ENCODE peak calls at places on chromosomes 1 and 21, in five cellular contexts. G is H9, U is mesenchymal stem cell, H is trophoblast cell, S is H1. D is an unnamed sample.

GRCh38 chr21:35048706-35049617 is at the start of gene RUNX1:
- DNase-seq in G (no peak), U (peak), H (peak), S (no peak), D (no peak)

GRCh38 chr1:211559222-211560010 is 19.5 kb downstream of the SLC30A1 start:
- DNase-seq in G (peak), U (no peak), H (peak), S (no peak), D (no peak)

GRCh38 chr1:9410737-9411297 is 118.1 kb downstream of the SPSB1 start:
- DNase-seq in G (no peak), U (peak), H (peak), S (no peak), D (no peak)

GRCh38 chr1:89085781-89086180 is 20.8 kb upstream of the GBP1 start:
- DNase-seq in G (no peak), U (peak), H (peak), S (no peak), D (peak)

GRCh38 chr1:116806245-116806644 is 52.0 kb downstream of the CD2 start:
- DNase-seq in G (no peak), U (no peak), H (no peak), S (no peak), D (no peak)

GRCh38 chr1:214901718-214902117 is 180.8 kb upstream of the KCNK2 start:
- DNase-seq in G (no peak), U (peak), H (no peak), S (no peak), D (no peak)

GRCh38 chr1:156781585-156782186 is 14.4 kb downstream of the PRCC start:
- DNase-seq in G (no peak), U (peak), H (no peak), S (no peak), D (no peak)

GRCh38 chr1:89125571-89126233 is at the start of gene GBP2:
- DNase-seq in G (no peak), U (peak), H (peak), S (no peak), D (no peak)

GRCh38 chr1:182235604-182235951 is 156.0 kb downstream of the GLUL start:
- DNase-seq in G (no peak), U (no peak), H (no peak), S (no peak), D (no peak)

GRCh38 chr1:60073605-60074278 is at the start of gene C1orf87:
- DNase-seq in G (peak), U (no peak), H (peak), S (peak), D (peak)

GRCh38 chr21:17114019-17114418 is 398.8 kb upstream of the CXADR start:
- DNase-seq in G (no peak), U (no peak), H (no peak), S (peak), D (no peak)

GRCh38 chr1:81752840-81753239 is 47.9 kb upstream of the ADGRL2 start:
- DNase-seq in G (no peak), U (no peak), H (no peak), S (no peak), D (no peak)

GRCh38 chr1:66730462-66730861 is 21.8 kb upstream of the DYNLT5 start:
- DNase-seq in G (peak), U (no peak), H (no peak), S (no peak), D (no peak)

GRCh38 chr1:87956072-87956471 is 627.4 kb downstream of the LMO4 start:
- DNase-seq in G (no peak), U (peak), H (peak), S (no peak), D (peak)

GRCh38 chr1:87957331-87957730 is 628.7 kb downstream of the LMO4 start:
- DNase-seq in G (no peak), U (no peak), H (no peak), S (no peak), D (no peak)

GRCh38 chr1:87958201-87958600 is 629.5 kb downstream of the LMO4 start:
- DNase-seq in G (no peak), U (no peak), H (no peak), S (no peak), D (no peak)

GRCh38 chr1:87955038-87955437 is 626.4 kb downstream of the LMO4 start:
- DNase-seq in G (no peak), U (no peak), H (no peak), S (no peak), D (no peak)

DNA sequence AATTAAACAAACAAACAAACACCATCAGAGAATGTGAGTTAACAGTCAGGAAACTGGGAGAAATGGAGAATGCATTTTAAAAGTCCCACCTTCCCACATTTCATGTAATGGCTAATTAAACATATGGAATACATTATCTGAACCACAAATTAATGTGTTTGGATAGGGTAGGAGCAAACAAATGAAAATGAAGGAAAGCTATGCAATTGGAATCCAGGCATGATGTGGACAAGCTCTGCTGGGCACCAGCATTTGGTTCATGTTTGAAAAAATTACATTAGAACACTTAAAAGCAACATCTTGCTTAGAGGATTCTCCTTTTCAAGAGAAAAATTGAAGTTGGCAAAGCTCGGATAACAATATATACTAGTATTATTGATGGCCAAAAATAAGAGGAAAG is 628.1 kb downstream of the LMO4 start:
- DNase-seq in G (no peak), U (no peak), H (no peak), S (no peak), D (no peak)
- H3K14ac ChIP-seq in G (no peak), U (no peak), H (no peak), S (no peak), D (no peak)

GRCh38 chr1:33396188-33397124 is 34.4 kb downstream of the PHC2 start:
- DNase-seq in G (no peak), U (peak), H (no peak), S (no peak), D (no peak)
- H2BK12ac ChIP-seq in G (no peak), U (no peak), H (no peak), S (no peak), D (no peak)

GRCh38 chr1:28437924-28438699 is 67.7 kb upstream of the RCC1 start:
- DNase-seq in G (peak), U (peak), H (peak), S (peak), D (peak)
- H3K14ac ChIP-seq in G (no peak), U (no peak), H (no peak), S (no peak), D (no peak)

GRCh38 chr1:18934205-18935000 is 22.1 kb downstream of the IFFO2 start:
- DNase-seq in G (no peak), U (no peak), H (no peak), S (no peak), D (no peak)

GRCh38 chr1:18929686-18930085 is 26.8 kb downstream of the IFFO2 start:
- DNase-seq in G (no peak), U (peak), H (no peak), S (no peak), D (no peak)

GRCh38 chr1:18931731-18932130 is 24.7 kb downstream of the IFFO2 start:
- DNase-seq in G (no peak), U (no peak), H (no peak), S (no peak), D (no peak)

GRCh38 chr1:18932387-18932786 is 24.1 kb downstream of the IFFO2 start:
- DNase-seq in G (no peak), U (peak), H (peak), S (no peak), D (no peak)

DNA sequence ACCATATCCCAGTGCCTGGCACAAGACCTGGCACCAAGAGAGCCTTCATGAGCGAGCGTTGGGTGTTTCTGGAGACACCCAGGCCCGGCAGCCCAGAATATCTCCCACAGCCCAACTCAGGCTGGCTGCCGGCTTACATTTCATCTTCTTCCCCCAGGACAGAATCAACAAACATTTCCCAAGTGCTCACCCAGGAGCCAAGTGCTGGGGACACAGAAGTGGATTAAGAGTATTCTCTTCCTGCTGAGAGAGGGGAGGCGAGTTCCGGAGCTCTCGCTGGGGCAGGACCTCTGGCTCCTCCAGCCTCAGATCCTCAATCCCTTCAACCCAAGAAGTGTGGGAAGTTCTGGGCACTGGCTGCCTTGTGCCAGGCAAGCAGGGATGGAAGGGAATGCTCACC is 23.6 kb downstream of the IFFO2 start:
- DNase-seq in G (no peak), U (no peak), H (no peak), S (no peak), D (no peak)
- H2BK12ac ChIP-seq in G (no peak), U (no peak), H (peak), S (no peak), D (peak)

GRCh38 chr21:23160914-23161313 is 2162.7 kb downstream of the NCAM2 start:
- DNase-seq in G (no peak), U (no peak), H (no peak), S (no peak), D (no peak)
- H3K14ac ChIP-seq in G (no peak), U (no peak), H (no peak), S (no peak), D (no peak)

GRCh38 chr1:27600500-27601175 is 3.3 kb downstream of the AHDC1 start:
- DNase-seq in G (peak), U (peak), H (no peak), S (no peak), D (no peak)

GRCh38 chr1:27598288-27598687 is 5.7 kb downstream of the AHDC1 start:
- DNase-seq in G (peak), U (peak), H (no peak), S (no peak), D (no peak)

GRCh38 chr1:27601321-27601770 is 2.6 kb downstream of the AHDC1 start:
- DNase-seq in G (no peak), U (no peak), H (no peak), S (no peak), D (no peak)

GRCh38 chr1:27598902-27599528 is 4.9 kb downstream of the AHDC1 start:
- DNase-seq in G (no peak), U (peak), H (no peak), S (no peak), D (no peak)

GRCh38 chr1:27599605-27600499 is 4.1 kb downstream of the AHDC1 start:
- DNase-seq in G (peak), U (no peak), H (no peak), S (no peak), D (no peak)
- H2BK12ac ChIP-seq in G (no peak), U (peak), H (no peak), S (peak), D (no peak)

GRCh38 chr21:36806103-36806502 is 107.2 kb downstream of the SIM2 start:
- DNase-seq in G (no peak), U (peak), H (no peak), S (no peak), D (no peak)
- H3K14ac ChIP-seq in G (no peak), U (no peak), H (no peak), S (no peak), D (no peak)

GRCh38 chr1:37041483-37041882 is 7.2 kb upstream of the GRIK3 start:
- DNase-seq in G (no peak), U (no peak), H (no peak), S (no peak), D (no peak)
- H2BK12ac ChIP-seq in G (no peak), U (no peak), H (no peak), S (peak), D (no peak)

GRCh38 chr1:203569490-203570318 is 56.9 kb upstream of the ATP2B4 start:
- DNase-seq in G (no peak), U (peak), H (peak), S (no peak), D (no peak)
- H3K14ac ChIP-seq in G (no peak), U (no peak), H (peak), S (no peak), D (peak)

GRCh38 chr1:36342426-36343185 is 19.2 kb upstream of the EVA1B start:
- DNase-seq in G (peak), U (peak), H (peak), S (no peak), D (no peak)
- H2BK12ac ChIP-seq in G (no peak), U (no peak), H (no peak), S (no peak), D (no peak)

D was measured in neuronal stem cell.